ENCODE peak calls at places on chromosomes 5 and 9, in seven cellular contexts. One of them, this sample, is unnamed.

GRCh38 chr5:14582797-14583137 is 1.2 kb downstream of the OTULINL start:
- DNase-seq in HFF-Myc: no peak
- DNase-seq in A549: no peak
- DNase-seq in Kasumi-1: no peak
- DNase-seq in H4: no peak
- DNase-seq in NCI-H2081 treated with DMSO at 0.1 percent for 48 hours: no peak
- DNase-seq in EH: no peak
- DNase-seq in this sample: no peak

GRCh38 chr9:86491634-86492266 is 137.5 kb upstream of the TUT7 start:
- DNase-seq in EH: peak; percentile 31
- DNase-seq in Kasumi-1: no peak
- DNase-seq in HFF-Myc: no peak
- DNase-seq in H4: no peak
- DNase-seq in NCI-H2081 treated with DMSO at 0.1 percent for 48 hours: no peak
- DNase-seq in A549: no peak
- DNase-seq in this sample: no peak

GRCh38 chr9:89865981-89866380 is 261.2 kb downstream of the GADD45G start:
- DNase-seq in H4: no peak
- DNase-seq in NCI-H2081 treated with DMSO at 0.1 percent for 48 hours: no peak
- DNase-seq in EH: no peak
- DNase-seq in A549: no peak
- DNase-seq in HFF-Myc: no peak
- DNase-seq in Kasumi-1: no peak
- DNase-seq in this sample: no peak

GRCh38 chr5:178356459-178356872 is 123.9 kb upstream of the PHYKPL start:
- DNase-seq in H4: peak; percentile 63
- DNase-seq in NCI-H2081 treated with DMSO at 0.1 percent for 48 hours: no peak
- DNase-seq in Kasumi-1: no peak
- DNase-seq in EH: no peak
- DNase-seq in HFF-Myc: no peak
- DNase-seq in A549: no peak
- DNase-seq in this sample: no peak

GRCh38 chr9:5095795-5096194 is 89.6 kb downstream of the INSL6 start:
- DNase-seq in H4: no peak
- DNase-seq in Kasumi-1: no peak
- DNase-seq in A549: no peak
- DNase-seq in NCI-H2081 treated with DMSO at 0.1 percent for 48 hours: no peak
- DNase-seq in EH: no peak
- DNase-seq in HFF-Myc: no peak
- DNase-seq in this sample: no peak

GRCh38 chr9:134917431-134918373 is at the start of gene FCN1:
- DNase-seq in NCI-H2081 treated with DMSO at 0.1 percent for 48 hours: no peak
- DNase-seq in EH: no peak
- DNase-seq in HFF-Myc: no peak
- DNase-seq in H4: no peak
- DNase-seq in Kasumi-1: no peak
- DNase-seq in A549: no peak
- DNase-seq in this sample: no peak

GRCh38 chr9:136095495-136096058 is 488 bp upstream of the NACC2 start:
- DNase-seq in HFF-Myc: no peak
- DNase-seq in Kasumi-1: no peak
- DNase-seq in NCI-H2081 treated with DMSO at 0.1 percent for 48 hours: no peak
- DNase-seq in EH: peak; percentile 46
- DNase-seq in H4: no peak
- DNase-seq in A549: no peak
- DNase-seq in this sample: peak; percentile 49

GRCh38 chr5:156402387-156402921 is 75.5 kb downstream of the SGCD start:
- DNase-seq in HFF-Myc: no peak
- DNase-seq in H4: no peak
- DNase-seq in EH: no peak
- DNase-seq in Kasumi-1: no peak
- DNase-seq in NCI-H2081 treated with DMSO at 0.1 percent for 48 hours: no peak
- DNase-seq in A549: no peak
- DNase-seq in this sample: no peak

GRCh38 chr5:68114641-68115040 is 100.9 kb upstream of the PIK3R1 start:
- DNase-seq in Kasumi-1: no peak
- DNase-seq in A549: no peak
- DNase-seq in NCI-H2081 treated with DMSO at 0.1 percent for 48 hours: no peak
- DNase-seq in H4: peak; percentile 39
- DNase-seq in EH: peak; percentile 94
- DNase-seq in HFF-Myc: peak; percentile 61
- DNase-seq in this sample: peak; percentile 21

GRCh38 chr5:178357127-178357526 is 124.5 kb upstream of the PHYKPL start:
- DNase-seq in H4: no peak
- DNase-seq in EH: no peak
- DNase-seq in NCI-H2081 treated with DMSO at 0.1 percent for 48 hours: no peak
- DNase-seq in A549: no peak
- DNase-seq in HFF-Myc: no peak
- DNase-seq in Kasumi-1: no peak
- DNase-seq in this sample: peak; percentile 13

GRCh38 chr5:1098986-1099597 is 12.8 kb downstream of the SLC12A7 start:
- DNase-seq in EH: no peak
- DNase-seq in Kasumi-1: no peak
- DNase-seq in H4: no peak
- DNase-seq in HFF-Myc: no peak
- DNase-seq in NCI-H2081 treated with DMSO at 0.1 percent for 48 hours: no peak
- DNase-seq in A549: no peak
- DNase-seq in this sample: no peak

GRCh38 chr5:12669326-12669725 is 765.1 kb upstream of the CTNND2 start:
- DNase-seq in H4: no peak
- DNase-seq in A549: no peak
- DNase-seq in NCI-H2081 treated with DMSO at 0.1 percent for 48 hours: no peak
- DNase-seq in HFF-Myc: no peak
- DNase-seq in EH: no peak
- DNase-seq in Kasumi-1: no peak
- DNase-seq in this sample: no peak

GRCh38 chr5:98309785-98310566 is 463.5 kb upstream of the RGMB start:
- DNase-seq in A549: peak; percentile 3
- DNase-seq in EH: peak; percentile 100
- DNase-seq in Kasumi-1: peak; percentile 90
- DNase-seq in H4: peak; percentile 98
- DNase-seq in NCI-H2081 treated with DMSO at 0.1 percent for 48 hours: peak; percentile 23
- DNase-seq in HFF-Myc: peak; percentile 95
- DNase-seq in this sample: peak; percentile 55

GRCh38 chr5:144451187-144451973 is 280.7 kb downstream of the KCTD16 start:
- DNase-seq in HFF-Myc: no peak
- DNase-seq in A549: no peak
- DNase-seq in EH: no peak
- DNase-seq in H4: no peak
- DNase-seq in Kasumi-1: no peak
- DNase-seq in NCI-H2081 treated with DMSO at 0.1 percent for 48 hours: no peak
- DNase-seq in this sample: no peak

GRCh38 chr5:73274870-73275756 is 102.1 kb downstream of the TMEM174 start:
- DNase-seq in HFF-Myc: no peak
- DNase-seq in Kasumi-1: no peak
- DNase-seq in NCI-H2081 treated with DMSO at 0.1 percent for 48 hours: no peak
- DNase-seq in H4: no peak
- DNase-seq in A549: no peak
- DNase-seq in EH: peak; percentile 44
- DNase-seq in this sample: no peak

GRCh38 chr5:78268361-78268760 is 26.1 kb downstream of the AP3B1 start:
- DNase-seq in Kasumi-1: peak; percentile 30
- DNase-seq in A549: no peak
- DNase-seq in H4: no peak
- DNase-seq in NCI-H2081 treated with DMSO at 0.1 percent for 48 hours: no peak
- DNase-seq in HFF-Myc: no peak
- DNase-seq in EH: peak; percentile 20
- DNase-seq in this sample: no peak

GRCh38 chr5:84430863-84431663 is 46.4 kb upstream of the EDIL3 start:
- DNase-seq in NCI-H2081 treated with DMSO at 0.1 percent for 48 hours: no peak
- DNase-seq in A549: no peak
- DNase-seq in Kasumi-1: no peak
- DNase-seq in H4: peak; percentile 19
- DNase-seq in EH: no peak
- DNase-seq in HFF-Myc: no peak
- DNase-seq in this sample: no peak